ENCODE peak calls at places on chromosomes 5 and 9, in nine cellular contexts. S is mammary epithelial cell, I is uterus, N is cardiac muscle cell, K is transverse colon, J is H1, V is stomach, D is PC-9, Z is tibial nerve. C is an unnamed sample.

GRCh38 chr5:109410389-109411174 is 808 bp upstream of the PJA2 start:
- DNase-seq in S (peak; percentile 75), I (peak; percentile 85), N (peak; percentile 86), K (peak; percentile 87), J (no peak), V (peak; percentile 76), D (peak; percentile 72), Z (peak; percentile 58), C (peak; percentile 88)

GRCh38 chr5:149901511-149901910 is 43.1 kb downstream of the PDE6A start:
- DNase-seq in S (no peak), I (no peak), N (no peak), K (no peak), J (no peak), V (no peak), D (no peak), Z (no peak), C (no peak)

GRCh38 chr9:136441681-136442245 is 2.1 kb upstream of the INPP5E start:
- DNase-seq in S (no peak), I (no peak), N (no peak), K (no peak), J (no peak), V (no peak), D (no peak), Z (no peak), C (no peak)

GRCh38 chr5:81778642-81779041 is 27.7 kb upstream of the SSBP2 start:
- DNase-seq in S (no peak), I (peak; percentile 41), N (no peak), K (no peak), J (no peak), V (no peak), D (no peak), Z (no peak), C (no peak)

GRCh38 chr5:44536650-44537260 is 147.5 kb upstream of the FGF10 start:
- DNase-seq in S (peak; percentile 5), I (peak; percentile 25), N (peak; percentile 66), K (no peak), J (no peak), V (peak; percentile 30), D (peak; percentile 41), Z (no peak), C (peak; percentile 25)

GRCh38 chr9:37220971-37221370 is 100.6 kb downstream of the ZCCHC7 start:
- DNase-seq in S (no peak), I (no peak), N (no peak), K (no peak), J (no peak), V (no peak), D (no peak), Z (no peak), C (no peak)

GRCh38 chr5:52801329-52801728 is 13.6 kb downstream of the ITGA1 start:
- DNase-seq in S (peak; percentile 42), I (no peak), N (peak; percentile 17), K (no peak), J (no peak), V (no peak), D (no peak), Z (no peak), C (peak; percentile 21)

GRCh38 chr5:54719384-54720306 is 202.1 kb downstream of the SNX18 start:
- DNase-seq in S (peak; percentile 50), I (no peak), N (peak; percentile 92), K (no peak), J (peak; percentile 38), V (peak; percentile 53), D (no peak), Z (no peak), C (no peak)

GRCh38 chr5:90547072-90547536 is 11.5 kb upstream of the ADGRV1 start:
- DNase-seq in S (no peak), I (no peak), N (no peak), K (no peak), J (no peak), V (no peak), D (no peak), Z (no peak), C (no peak)
- H3K4me1 ChIP-seq in S (no peaks in the 10 kb centered on the region), I (no peaks in the 10 kb centered on the region), N (no peaks in the 10 kb centered on the region), K (no peaks in the 10 kb centered on the region), J (no peaks in the 10 kb centered on the region), V (no peaks in the 10 kb centered on the region), D (peaks cover 23% of the 10 kb centered on the region), Z (no peaks in the 10 kb centered on the region), C (no peaks in the 10 kb centered on the region)

GRCh38 chr9:121818841-121819430 is 167.5 kb downstream of the DAB2IP start:
- DNase-seq in S (no peak), I (no peak), N (no peak), K (no peak), J (no peak), V (no peak), D (no peak), Z (no peak), C (no peak)
- H3K4me3 ChIP-seq in S (no peak overlapping the region), I (no peak overlapping the region), N (no peak overlapping the region), K (no peak overlapping the region), J (peak overlapping the region; percentile 5), V (no peak overlapping the region), D (no peak overlapping the region), Z (no peak overlapping the region), C (no peak overlapping the region)

DNA sequence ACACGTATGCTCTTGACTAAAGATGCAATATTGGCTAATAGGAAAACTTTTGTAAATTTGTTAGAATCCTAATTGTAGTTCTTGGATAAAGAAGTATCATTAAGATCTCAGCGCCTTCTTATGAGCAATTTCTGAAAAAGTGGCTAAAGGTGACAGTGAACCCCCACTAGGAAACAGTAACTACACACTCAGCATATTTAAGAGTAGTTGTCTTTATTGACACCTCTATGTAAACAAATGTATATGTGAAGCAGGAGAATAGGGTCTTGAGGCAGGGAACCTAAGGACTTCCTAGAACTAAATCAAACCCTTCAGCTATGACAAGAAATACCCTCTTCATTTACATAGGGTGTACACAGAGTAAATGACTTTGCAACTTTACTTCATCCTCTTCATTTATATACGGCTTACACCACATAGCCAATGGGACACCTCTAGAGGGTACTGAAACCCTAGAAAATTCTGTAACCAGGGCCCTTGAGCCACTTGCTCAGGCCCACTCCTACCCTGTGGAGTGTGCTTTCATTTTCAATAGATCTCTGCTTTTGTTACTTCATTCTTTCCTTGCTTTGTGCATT is 2.8 kb downstream of the NIPSNAP3A start:
- DNase-seq in S (no peak), I (no peak), N (no peak), K (no peak), J (no peak), V (no peak), D (no peak), Z (no peak), C (no peak)
- TF ChIP-seq CTCF in S (no peak), I (no peak), N (no peak), K (no peak), J (no peak), V (no peak), D (no peak), Z (no peak), C (no peak)

GRCh38 chr5:177141496-177141895 is 7.9 kb downstream of the NSD1 start:
- DNase-seq in S (no peak), I (no peak), N (no peak), K (no peak), J (no peak), V (no peak), D (no peak), Z (no peak), C (no peak)
- H3K4me1 ChIP-seq in S (peaks cover 3% of the 10 kb centered on the region), I (peaks cover 14% of the 10 kb centered on the region), N (peaks cover 25% of the 10 kb centered on the region), K (peaks cover 14% of the 10 kb centered on the region), J (no peaks in the 10 kb centered on the region), V (peaks cover 35% of the 10 kb centered on the region), D (no peaks in the 10 kb centered on the region), Z (peaks cover 17% of the 10 kb centered on the region), C (peaks cover 17% of the 10 kb centered on the region)